ENCODE peak calls at places on chromosomes 3 and 15, in five cellular contexts. One of them, this sample, is unnamed.

GRCh38 chr3:154427685-154428291 is 2.2 kb downstream of the GPR149 start:
- DNase-seq in non-pigmented ciliary epithelial cell: no peak
- DNase-seq in GM12891: no peak
- DNase-seq in NCI-H1694: no peak
- DNase-seq in activated naive CD8-positive, alpha-beta T cell treated with anti-CD3 and anti-CD28 coated beads, Interleukin-2, amount 50 U/mL, for 24 hours: no peak
- DNase-seq in this sample: no peak

GRCh38 chr3:128466840-128467541 is at the start of gene DNAJB8:
- DNase-seq in non-pigmented ciliary epithelial cell: no peak
- DNase-seq in GM12891: no peak
- DNase-seq in activated naive CD8-positive, alpha-beta T cell treated with anti-CD3 and anti-CD28 coated beads, Interleukin-2, amount 50 U/mL, for 24 hours: peak
- DNase-seq in NCI-H1694: no peak
- DNase-seq in this sample: no peak

GRCh38 chr3:31893174-31893573 is 87.9 kb downstream of the OSBPL10 start:
- DNase-seq in GM12891: no peak
- DNase-seq in activated naive CD8-positive, alpha-beta T cell treated with anti-CD3 and anti-CD28 coated beads, Interleukin-2, amount 50 U/mL, for 24 hours: no peak
- DNase-seq in NCI-H1694: no peak
- DNase-seq in non-pigmented ciliary epithelial cell: no peak
- DNase-seq in this sample: no peak

GRCh38 chr15:64635486-64635815 is 139.9 kb downstream of the RBPMS2 start:
- DNase-seq in GM12891: no peak
- DNase-seq in activated naive CD8-positive, alpha-beta T cell treated with anti-CD3 and anti-CD28 coated beads, Interleukin-2, amount 50 U/mL, for 24 hours: no peak
- DNase-seq in non-pigmented ciliary epithelial cell: peak
- DNase-seq in NCI-H1694: no peak
- DNase-seq in this sample: peak

GRCh38 chr15:68829068-68829467 is 8.4 kb upstream of the ANP32A start:
- DNase-seq in activated naive CD8-positive, alpha-beta T cell treated with anti-CD3 and anti-CD28 coated beads, Interleukin-2, amount 50 U/mL, for 24 hours: no peak
- DNase-seq in GM12891: no peak
- DNase-seq in NCI-H1694: no peak
- DNase-seq in non-pigmented ciliary epithelial cell: no peak
- DNase-seq in this sample: no peak

GRCh38 chr3:40079203-40079844 is 230.2 kb upstream of the EIF1B start:
- DNase-seq in GM12891: no peak
- DNase-seq in NCI-H1694: no peak
- DNase-seq in activated naive CD8-positive, alpha-beta T cell treated with anti-CD3 and anti-CD28 coated beads, Interleukin-2, amount 50 U/mL, for 24 hours: no peak
- DNase-seq in non-pigmented ciliary epithelial cell: peak
- DNase-seq in this sample: no peak

GRCh38 chr3:79253704-79254103 is 514.1 kb downstream of the ROBO1 start:
- DNase-seq in NCI-H1694: no peak
- DNase-seq in GM12891: no peak
- DNase-seq in activated naive CD8-positive, alpha-beta T cell treated with anti-CD3 and anti-CD28 coated beads, Interleukin-2, amount 50 U/mL, for 24 hours: no peak
- DNase-seq in non-pigmented ciliary epithelial cell: no peak
- DNase-seq in this sample: no peak

GRCh38 chr15:80072285-80072684 is 12.8 kb downstream of the ZFAND6 start:
- DNase-seq in NCI-H1694: peak
- DNase-seq in non-pigmented ciliary epithelial cell: peak
- DNase-seq in activated naive CD8-positive, alpha-beta T cell treated with anti-CD3 and anti-CD28 coated beads, Interleukin-2, amount 50 U/mL, for 24 hours: no peak
- DNase-seq in GM12891: no peak
- DNase-seq in this sample: peak

GRCh38 chr3:151556591-151556990 is 95.7 kb upstream of the IGSF10 start:
- DNase-seq in non-pigmented ciliary epithelial cell: no peak
- DNase-seq in NCI-H1694: no peak
- DNase-seq in activated naive CD8-positive, alpha-beta T cell treated with anti-CD3 and anti-CD28 coated beads, Interleukin-2, amount 50 U/mL, for 24 hours: no peak
- DNase-seq in GM12891: no peak
- DNase-seq in this sample: no peak

GRCh38 chr3:16524196-16524595 is 10.7 kb upstream of the RFTN1 start:
- DNase-seq in GM12891: no peak
- DNase-seq in activated naive CD8-positive, alpha-beta T cell treated with anti-CD3 and anti-CD28 coated beads, Interleukin-2, amount 50 U/mL, for 24 hours: no peak
- DNase-seq in non-pigmented ciliary epithelial cell: no peak
- DNase-seq in NCI-H1694: no peak
- DNase-seq in this sample: no peak

GRCh38 chr15:69595009-69595825 is 142.6 kb downstream of the RPLP1 start:
- DNase-seq in activated naive CD8-positive, alpha-beta T cell treated with anti-CD3 and anti-CD28 coated beads, Interleukin-2, amount 50 U/mL, for 24 hours: no peak
- DNase-seq in NCI-H1694: no peak
- DNase-seq in non-pigmented ciliary epithelial cell: no peak
- DNase-seq in GM12891: no peak
- DNase-seq in this sample: peak

GRCh38 chr15:96341465-96342142 is 11.1 kb downstream of the NR2F2 start:
- DNase-seq in GM12891: no peak
- DNase-seq in activated naive CD8-positive, alpha-beta T cell treated with anti-CD3 and anti-CD28 coated beads, Interleukin-2, amount 50 U/mL, for 24 hours: no peak
- DNase-seq in NCI-H1694: no peak
- DNase-seq in non-pigmented ciliary epithelial cell: no peak
- DNase-seq in this sample: no peak

GRCh38 chr3:115713247-115713646 is 89.9 kb downstream of the GAP43 start:
- DNase-seq in activated naive CD8-positive, alpha-beta T cell treated with anti-CD3 and anti-CD28 coated beads, Interleukin-2, amount 50 U/mL, for 24 hours: no peak
- DNase-seq in non-pigmented ciliary epithelial cell: no peak
- DNase-seq in GM12891: no peak
- DNase-seq in NCI-H1694: peak
- DNase-seq in this sample: no peak

GRCh38 chr15:70358871-70359647 is 261.3 kb upstream of the TLE3 start:
- DNase-seq in activated naive CD8-positive, alpha-beta T cell treated with anti-CD3 and anti-CD28 coated beads, Interleukin-2, amount 50 U/mL, for 24 hours: no peak
- DNase-seq in GM12891: no peak
- DNase-seq in non-pigmented ciliary epithelial cell: no peak
- DNase-seq in NCI-H1694: no peak
- DNase-seq in this sample: no peak

GRCh38 chr3:94787734-94788133 is 724.9 kb downstream of the NSUN3 start:
- DNase-seq in non-pigmented ciliary epithelial cell: no peak
- DNase-seq in GM12891: no peak
- DNase-seq in NCI-H1694: no peak
- DNase-seq in activated naive CD8-positive, alpha-beta T cell treated with anti-CD3 and anti-CD28 coated beads, Interleukin-2, amount 50 U/mL, for 24 hours: no peak
- DNase-seq in this sample: no peak